ENCODE peak calls at places on chromosomes 6 and 20, in five cellular contexts. B is small intestine; O is ascending aorta; M is PC-9; F is CD8-positive, alpha-beta memory T cell. H is an unnamed sample.

GRCh38 chr6:13624871-13625288 is 9.7 kb downstream of the NOL7 start:
- DNase-seq in B (peak; percentile 37), O (no peak), F (peak; percentile 20), M (no peak), H (no peak)

GRCh38 chr20:64005394-64005793 is 24.5 kb downstream of the PRPF6 start:
- DNase-seq in B (no peak), F (no peak), M (no peak), O (no peak), H (no peak)

GRCh38 chr6:140609956-140610355 is 1235.5 kb upstream of the CITED2 start:
- DNase-seq in M (no peak), F (no peak), B (no peak), O (no peak), H (no peak)

GRCh38 chr6:1538348-1538747 is 71.4 kb upstream of the FOXC1 start:
- DNase-seq in O (no peak), M (no peak), B (no peak), F (no peak), H (no peak)

GRCh38 chr20:63223121-63223825 is 7.3 kb upstream of the YTHDF1 start:
- DNase-seq in M (no peak), F (no peak), O (no peak), B (peak; percentile 45), H (no peak)

GRCh38 chr6:34560366-34561226 is 4.5 kb upstream of the SPDEF start:
- DNase-seq in B (no peak), M (peak; percentile 33), F (no peak), O (no peak), H (no peak)

GRCh38 chr6:110688661-110689268 is 126.5 kb downstream of the CDK19 start:
- DNase-seq in F (no peak), O (no peak), M (peak; percentile 77), B (peak; percentile 40), H (no peak)

GRCh38 chr6:41302638-41303037 is 16.2 kb upstream of the TREM1 start:
- DNase-seq in O (no peak), M (no peak), B (no peak), F (no peak), H (no peak)

GRCh38 chr20:18166241-18166881 is 28.7 kb downstream of the KAT14 start:
- DNase-seq in M (no peak), F (no peak), O (no peak), B (peak; percentile 12), H (no peak)

GRCh38 chr6:138377844-138378243 is at the start of gene SMIM28:
- DNase-seq in O (no peak), B (no peak), F (no peak), M (peak; percentile 15), H (no peak)

GRCh38 chr6:52881662-52881995 is 27.9 kb downstream of the GSTA3 start:
- DNase-seq in F (no peak), B (no peak), O (no peak), M (no peak), H (no peak)
- H3K4me3 ChIP-seq in F (peak overlapping the region; percentile 58), B (no peak overlapping the region), O (peak overlapping the region; percentile 63), M (peak overlapping the region; percentile 55), H (peak overlapping the region; percentile 62)

GRCh38 chr6:108996208-108996607 is 98.4 kb downstream of the SESN1 start:
- DNase-seq in B (no peak), O (no peak), M (no peak), F (no peak), H (no peak)
- H3K36me3 ChIP-seq in B (peaks cover 12% of the 10 kb centered on the region), O (peaks cover 90% of the 10 kb centered on the region), M (peaks cover 8% of the 10 kb centered on the region), F (peaks cover 25% of the 10 kb centered on the region), H (peaks cover 75% of the 10 kb centered on the region)

GRCh38 chr6:27452496-27452897 is 20.4 kb downstream of the ZNF184 start:
- DNase-seq in F (no peak), B (no peak), O (no peak), M (no peak), H (no peak)
- H3K9me3 ChIP-seq in F (peaks cover 82% of the 10 kb centered on the region), B (peaks cover 6% of the 10 kb centered on the region), O (peaks cover 57% of the 10 kb centered on the region), M (peaks cover 86% of the 10 kb centered on the region), H (peaks cover 76% of the 10 kb centered on the region)

DNA sequence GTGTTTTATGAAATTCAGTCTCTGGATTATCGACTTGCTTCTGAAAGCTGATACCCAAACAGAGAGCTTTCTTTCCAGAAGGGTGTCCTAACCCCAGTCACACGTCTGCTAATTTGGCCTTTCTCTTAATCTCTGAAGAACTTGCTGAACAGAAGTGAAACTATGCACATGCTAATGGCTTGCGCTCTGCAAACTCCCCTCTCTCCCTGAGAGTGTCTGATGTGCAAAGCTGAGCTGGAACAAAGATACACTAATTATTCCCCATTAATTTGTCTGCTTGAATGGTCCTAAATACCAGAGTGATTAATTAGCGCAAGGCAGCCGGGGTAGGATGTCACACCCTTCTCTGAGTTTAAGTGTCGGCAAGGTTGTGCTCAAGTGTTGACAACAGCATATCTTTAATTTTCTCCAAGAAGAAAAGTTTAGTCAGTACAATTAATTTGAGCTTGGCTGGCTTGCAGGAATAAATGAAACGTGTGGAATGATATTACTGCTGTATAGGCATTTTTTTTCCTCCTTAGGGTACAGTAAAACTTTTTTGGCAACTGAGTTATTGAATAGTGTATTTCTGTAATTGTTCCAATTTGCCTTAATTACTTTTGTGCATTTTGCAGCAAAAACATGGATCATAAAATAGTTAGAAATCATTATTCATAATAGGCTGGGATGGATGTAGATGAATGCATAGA is 715.9 kb upstream of the POU3F2 start:
- DNase-seq in B (no peak), M (no peak), F (no peak), O (no peak), H (no peak)
- H3K4me3 ChIP-seq in B (no peak overlapping the region), M (no peak overlapping the region), F (no peak overlapping the region), O (no peak overlapping the region), H (peak overlapping the region; percentile 16)

DNA sequence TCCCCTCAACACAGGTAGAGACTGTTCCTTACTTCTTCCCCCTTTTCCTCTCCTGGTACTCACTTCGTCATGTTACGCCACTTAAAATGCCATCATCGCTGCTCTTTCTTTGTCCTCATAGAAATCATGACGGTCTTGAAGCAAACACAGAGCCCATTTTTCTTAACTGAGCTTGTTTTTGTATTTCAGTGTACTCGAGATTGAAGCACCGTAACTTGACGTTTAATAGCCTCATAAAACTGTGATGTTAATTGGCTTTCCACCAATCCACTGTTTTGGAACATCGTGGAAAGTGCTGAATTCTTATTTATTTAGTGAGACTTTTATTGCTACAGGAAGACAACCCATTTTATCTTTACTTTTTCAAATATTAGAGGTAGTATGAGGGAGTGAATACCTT is 38.7 kb downstream of the DUSP22 start:
- DNase-seq in F (no peak), M (no peak), O (no peak), B (peak; percentile 10), H (no peak)
- H3K36me3 ChIP-seq in F (no peaks in the 10 kb centered on the region), M (no peaks in the 10 kb centered on the region), O (no peaks in the 10 kb centered on the region), B (no peaks in the 10 kb centered on the region), H (no peaks in the 10 kb centered on the region)